ENCODE peak calls at places on chromosomes 11 and 22, in eight cellular contexts. V, Q, O, X, Y, W, U and R are unnamed samples.

GRCh38 chr22:45612451-45612901 is 59.2 kb upstream of the ATXN10 start:
- DNase-seq in V (peak), Q (no peak), O (peak), X (peak), Y (no peak), W (no peak), U (no peak), R (no peak)

GRCh38 chr11:45899448-45900174 is 7.5 kb downstream of the FREY1 start:
- DNase-seq in V (peak), Q (no peak), O (peak), X (peak), Y (peak), W (peak), U (peak), R (peak)

GRCh38 chr11:1335811-1336761 is 26.7 kb upstream of the TOLLIP start:
- DNase-seq in V (peak), Q (peak), O (peak), X (peak), Y (no peak), W (peak), U (no peak), R (peak)

GRCh38 chr11:34236572-34236971 is 121.2 kb downstream of the ABTB2 start:
- DNase-seq in V (no peak), Q (no peak), O (no peak), X (no peak), Y (no peak), W (no peak), U (no peak), R (no peak)

GRCh38 chr11:16095756-16096155 is 260.6 kb downstream of the SOX6 start:
- DNase-seq in V (no peak), Q (no peak), O (no peak), X (no peak), Y (no peak), W (no peak), U (no peak), R (no peak)

GRCh38 chr11:8038811-8039529 is 42.0 kb upstream of the TUB start:
- DNase-seq in V (no peak), Q (no peak), O (no peak), X (no peak), Y (no peak), W (no peak), U (no peak), R (no peak)

GRCh38 chr11:19980957-19981669 is 179.2 kb downstream of the DBX1 start:
- DNase-seq in V (peak), Q (no peak), O (no peak), X (no peak), Y (no peak), W (peak), U (no peak), R (peak)

GRCh38 chr11:42631223-42631843 is 680.5 kb upstream of the API5 start:
- DNase-seq in V (peak), Q (no peak), O (no peak), X (no peak), Y (no peak), W (peak), U (no peak), R (peak)

GRCh38 chr11:4960877-4961276 is 5.4 kb upstream of the OR51A2 start:
- DNase-seq in V (peak), Q (no peak), O (no peak), X (no peak), Y (no peak), W (no peak), U (no peak), R (no peak)

GRCh38 chr11:64759722-64760719 is at the start of gene PYGM:
- DNase-seq in V (no peak), Q (no peak), O (no peak), X (no peak), Y (no peak), W (no peak), U (no peak), R (no peak)

GRCh38 chr11:126474220-126474619 is 118.7 kb downstream of the ST3GAL4 start:
- DNase-seq in V (no peak), Q (no peak), O (no peak), X (no peak), Y (no peak), W (no peak), U (no peak), R (no peak)

GRCh38 chr11:68317147-68317785 is 4.9 kb downstream of the LRP5 start:
- DNase-seq in V (no peak), Q (no peak), O (no peak), X (no peak), Y (no peak), W (no peak), U (no peak), R (no peak)

GRCh38 chr22:44869196-44869595 is 116.8 kb downstream of the ARHGAP8 start:
- DNase-seq in V (no peak), Q (no peak), O (no peak), X (no peak), Y (no peak), W (no peak), U (no peak), R (no peak)

GRCh38 chr11:9601876-9602199 is 28.4 kb downstream of the WEE1 start:
- DNase-seq in V (no peak), Q (no peak), O (no peak), X (no peak), Y (no peak), W (no peak), U (no peak), R (no peak)

GRCh38 chr22:23791737-23792645 is 5.2 kb downstream of the SMARCB1 start:
- DNase-seq in V (no peak), Q (no peak), O (no peak), X (no peak), Y (no peak), W (no peak), U (no peak), R (no peak)

GRCh38 chr22:23218867-23219251 is 38.5 kb downstream of the BCR start:
- DNase-seq in V (no peak), Q (peak), O (peak), X (no peak), Y (no peak), W (no peak), U (peak), R (peak)

GRCh38 chr22:49608228-49608627 is 219.4 kb downstream of the BRD1 start:
- DNase-seq in V (no peak), Q (no peak), O (no peak), X (no peak), Y (no peak), W (no peak), U (no peak), R (no peak)